ENCODE peak calls at places on chromosome 3, in four cellular contexts. X, N, D and M are unnamed samples.

GRCh38 chr3:188006726-188007393 is 147.1 kb upstream of the LPP start:
- DNase-seq in X (no peak), N (no peak), D (no peak), M (no peak)

GRCh38 chr3:51942603-51943450 is 664 bp downstream of the PARP3 start:
- DNase-seq in X (peak), N (no peak), D (peak), M (peak)

GRCh38 chr3:14344351-14344750 is 58.1 kb upstream of the SLC6A6 start:
- DNase-seq in X (no peak), N (no peak), D (no peak), M (no peak)

GRCh38 chr3:34011171-34012101 is 213.0 kb downstream of the PDCD6IP start:
- DNase-seq in X (no peak), N (no peak), D (no peak), M (no peak)

GRCh38 chr3:190048831-190049541 is 71.7 kb downstream of the P3H2 start:
- DNase-seq in X (no peak), N (no peak), D (no peak), M (no peak)

GRCh38 chr3:122513386-122514122 is 1.2 kb downstream of the KPNA1 start:
- DNase-seq in X (no peak), N (no peak), D (no peak), M (no peak)

GRCh38 chr3:131553495-131554247 is 50.9 kb upstream of the MRPL3 start:
- DNase-seq in X (no peak), N (no peak), D (no peak), M (no peak)

GRCh38 chr3:153070153-153070868 is 91.7 kb upstream of the RAP2B start:
- DNase-seq in X (no peak), N (no peak), D (no peak), M (peak)

GRCh38 chr3:13500133-13500885 is 20.2 kb downstream of the HDAC11 start:
- DNase-seq in X (no peak), N (no peak), D (no peak), M (peak)

GRCh38 chr3:69444980-69445379 is 59.1 kb upstream of the FRMD4B start:
- DNase-seq in X (no peak), N (no peak), D (no peak), M (no peak)

GRCh38 chr3:11206316-11206715 is 52.0 kb downstream of the HRH1 start:
- DNase-seq in X (no peak), N (no peak), D (peak), M (no peak)

GRCh38 chr3:115999598-115999997 is 376.3 kb downstream of the GAP43 start:
- DNase-seq in X (no peak), N (no peak), D (no peak), M (no peak)

GRCh38 chr3:56682458-56683121 is 475 bp downstream of the TASOR start:
- DNase-seq in X (peak), N (peak), D (peak), M (peak)
- TF ChIP-seq POLR2A in X (no peak), N (peak), D (peak), M (peak)

DNA sequence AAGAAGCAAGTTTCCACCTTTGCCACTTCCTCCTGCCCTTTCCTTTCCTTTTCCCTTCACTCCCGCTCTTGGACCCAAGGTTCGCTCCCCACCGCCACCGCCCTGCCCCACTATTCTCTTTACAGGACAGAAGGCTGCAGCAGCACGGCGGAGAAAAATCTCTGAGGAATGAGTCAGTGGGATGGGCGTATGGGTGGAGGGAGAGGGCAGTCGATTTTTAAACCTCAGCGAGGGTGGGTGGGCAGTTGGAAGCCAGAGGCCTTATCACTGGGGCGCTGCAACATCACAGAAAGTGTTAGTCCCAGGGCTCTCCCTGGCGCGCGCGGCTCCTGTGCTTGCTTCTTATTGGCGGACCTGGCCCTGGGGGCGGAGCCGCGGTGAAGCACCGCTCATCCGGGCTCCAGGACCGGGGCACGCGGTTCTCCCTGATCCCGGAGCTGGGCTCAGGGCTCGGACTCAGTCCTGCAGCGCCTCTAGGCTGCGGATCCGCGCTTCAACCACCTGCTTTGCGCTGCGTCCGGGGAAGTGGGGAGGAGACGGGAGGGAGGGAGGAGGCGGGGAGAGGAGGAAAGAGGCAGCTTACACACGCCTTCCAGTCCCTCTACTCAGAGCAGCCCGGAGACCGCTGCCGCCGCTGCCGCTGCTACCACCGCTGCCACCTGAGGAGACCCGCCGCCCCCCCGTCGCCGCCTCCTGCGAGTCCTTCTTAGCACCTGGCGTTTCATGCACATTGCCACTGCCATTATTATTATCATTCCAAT is at the start of gene ALCAM:
- DNase-seq in X (peak), N (peak), D (peak), M (peak)
- TF ChIP-seq POLR2A in X (peak), N (peak), D (peak), M (peak)

GRCh38 chr3:180679178-180680096 is at the start of gene CCDC39:
- DNase-seq in X (peak), N (peak), D (peak), M (peak)
- TF ChIP-seq POLR2A in X (no peak), N (no peak), D (no peak), M (no peak)

GRCh38 chr3:197591816-197592215 is 36.0 kb upstream of the BDH1 start:
- DNase-seq in X (no peak), N (no peak), D (no peak), M (no peak)

GRCh38 chr3:197593046-197593380 is 37.2 kb upstream of the BDH1 start:
- DNase-seq in X (no peak), N (no peak), D (no peak), M (no peak)

GRCh38 chr3:197592361-197593045 is 36.7 kb upstream of the BDH1 start:
- DNase-seq in X (no peak), N (no peak), D (no peak), M (no peak)

GRCh38 chr3:197589545-197589944 is 33.8 kb upstream of the BDH1 start:
- DNase-seq in X (no peak), N (no peak), D (no peak), M (no peak)

DNA sequence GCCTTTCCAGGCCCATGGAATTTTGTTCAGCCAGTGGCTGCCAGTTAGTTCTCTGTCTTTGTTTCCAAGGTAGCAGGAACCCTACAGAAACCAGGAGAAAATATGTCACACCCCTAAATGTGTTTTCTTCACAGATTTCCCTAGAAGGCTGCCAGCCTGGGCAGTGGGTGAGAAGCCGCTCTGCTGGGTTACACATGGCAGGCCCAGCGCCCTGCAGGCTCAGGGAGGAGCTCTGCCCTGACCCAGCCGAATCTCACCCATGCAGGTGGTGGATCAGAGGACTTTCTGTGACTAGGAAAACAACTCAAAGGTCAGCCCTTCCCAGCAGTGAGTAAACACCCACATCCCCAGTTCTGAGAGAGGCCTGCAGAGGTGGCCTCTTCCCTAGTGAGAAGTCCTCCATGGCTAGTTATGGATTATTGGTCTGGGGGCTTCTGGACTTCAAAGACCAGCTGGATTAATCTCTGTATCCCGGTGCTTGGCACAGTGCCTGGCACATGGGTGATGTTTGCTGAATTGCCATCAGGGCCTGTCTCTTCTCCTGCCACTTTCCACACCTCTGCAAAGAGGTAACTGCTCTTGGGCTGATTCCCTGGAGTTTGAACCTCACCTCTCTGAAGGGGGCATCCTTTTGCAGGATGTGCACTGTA is 34.7 kb upstream of the BDH1 start:
- DNase-seq in X (no peak), N (no peak), D (no peak), M (no peak)
- TF ChIP-seq POLR2A in X (no peak), N (no peak), D (no peak), M (no peak)

DNA sequence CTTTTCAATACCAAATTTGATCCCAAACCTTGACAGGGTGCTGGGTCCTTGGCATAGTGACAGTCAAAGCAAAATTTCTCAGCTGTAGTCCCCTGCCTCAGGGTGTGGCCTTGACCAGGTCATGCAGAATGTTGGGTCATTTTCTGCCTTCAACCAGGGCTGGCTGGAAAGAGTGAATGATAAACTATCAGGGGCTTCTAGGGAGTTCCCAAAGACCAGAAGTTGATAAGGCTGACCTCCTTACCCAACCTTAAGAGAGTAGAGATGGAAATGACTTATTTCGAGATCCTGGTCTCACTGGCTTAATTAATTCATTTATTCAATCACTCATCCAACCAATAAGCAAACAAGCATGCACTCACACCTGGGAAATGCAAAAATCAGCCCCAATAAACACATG is 392.2 kb downstream of the IL20RB start:
- DNase-seq in X (no peak), N (no peak), D (no peak), M (no peak)
- TF ChIP-seq POLR2A in X (no peak), N (no peak), D (no peak), M (no peak)

DNA sequence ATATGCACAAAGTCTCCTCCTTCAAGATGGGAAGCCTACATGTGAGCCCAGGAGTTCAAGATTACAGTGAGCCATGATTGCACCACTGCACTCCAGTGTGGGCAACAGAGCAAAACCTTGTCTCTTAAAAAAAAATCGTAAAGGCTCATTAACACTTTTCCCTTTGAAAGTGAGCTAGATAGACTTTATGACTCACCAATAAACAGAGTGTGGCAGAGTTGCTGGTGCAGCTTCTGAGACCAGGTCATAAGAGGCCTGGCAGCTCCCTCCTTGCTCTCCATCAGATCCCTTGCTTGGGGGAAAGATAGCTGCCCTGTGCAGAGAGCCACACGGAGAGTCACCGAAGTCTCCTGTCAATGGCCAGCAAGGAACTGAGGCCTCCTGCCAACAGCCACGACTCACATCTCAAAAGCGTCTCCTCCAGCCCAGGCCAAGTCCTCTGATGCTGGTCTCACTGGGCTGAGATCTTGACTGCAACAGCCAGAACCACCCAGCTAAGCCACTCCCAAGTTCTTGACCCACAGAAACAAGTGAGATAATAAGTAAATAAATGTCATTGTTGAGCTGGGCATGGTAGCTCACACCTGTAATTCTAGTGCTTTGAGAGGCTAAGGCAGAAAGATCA is 8.7 kb upstream of the GP9 start:
- DNase-seq in X (peak), N (no peak), D (no peak), M (no peak)
- TF ChIP-seq POLR2A in X (no peak), N (no peak), D (no peak), M (no peak)

GRCh38 chr3:23889401-23889800 is 27.4 kb downstream of the NKIRAS1 start:
- DNase-seq in X (no peak), N (no peak), D (no peak), M (no peak)

GRCh38 chr3:23889950-23890349 is 26.8 kb downstream of the NKIRAS1 start:
- DNase-seq in X (no peak), N (no peak), D (no peak), M (no peak)

GRCh38 chr3:23888617-23889228 is 28.1 kb downstream of the NKIRAS1 start:
- DNase-seq in X (peak), N (no peak), D (no peak), M (no peak)

GRCh38 chr3:23895181-23895580 is 21.6 kb downstream of the NKIRAS1 start:
- DNase-seq in X (no peak), N (no peak), D (no peak), M (no peak)

DNA sequence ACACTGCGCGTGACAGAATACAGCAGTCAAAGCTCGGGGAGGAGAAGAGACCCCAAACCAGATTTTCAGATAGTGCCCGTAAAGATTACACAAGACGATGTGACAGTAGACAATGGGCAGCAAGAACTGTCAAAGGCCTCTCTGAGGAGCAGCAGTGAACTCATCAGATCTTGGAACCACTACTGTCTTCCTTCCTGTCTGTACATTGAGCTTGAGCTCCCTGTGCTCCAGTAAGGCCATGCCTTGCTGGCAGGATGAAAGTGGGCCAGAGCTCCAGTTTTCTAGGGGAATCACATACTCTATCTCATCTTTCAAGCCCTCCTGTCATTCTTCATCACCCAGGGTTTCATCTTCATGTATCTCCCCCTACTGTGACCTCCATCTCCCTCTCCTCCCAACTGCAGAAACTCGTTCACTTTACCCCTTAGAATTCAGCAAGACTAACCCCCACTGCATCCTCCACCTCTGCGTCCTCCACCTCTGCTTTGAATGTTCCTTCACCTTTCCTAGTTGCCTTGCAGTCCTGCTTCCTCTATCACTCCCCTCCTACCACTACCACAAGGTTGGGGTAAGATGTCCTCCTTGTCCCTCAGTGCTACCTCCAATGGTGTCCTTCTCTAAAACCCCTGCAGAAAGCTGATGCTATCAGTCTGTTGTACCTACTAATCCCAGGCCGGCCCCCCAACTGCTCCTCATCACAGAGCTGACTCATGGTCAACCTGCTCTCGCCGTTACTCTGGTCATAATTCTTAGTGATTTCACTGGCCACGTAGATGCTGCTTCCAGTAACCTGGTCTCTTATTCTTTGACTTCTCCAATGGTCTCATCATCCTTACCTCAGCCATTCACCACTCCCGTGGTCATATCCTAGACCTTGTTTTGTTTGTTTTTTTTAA is 22.4 kb downstream of the NKIRAS1 start:
- DNase-seq in X (no peak), N (no peak), D (no peak), M (no peak)
- TF ChIP-seq POLR2A in X (no peak), N (no peak), D (no peak), M (no peak)

DNA sequence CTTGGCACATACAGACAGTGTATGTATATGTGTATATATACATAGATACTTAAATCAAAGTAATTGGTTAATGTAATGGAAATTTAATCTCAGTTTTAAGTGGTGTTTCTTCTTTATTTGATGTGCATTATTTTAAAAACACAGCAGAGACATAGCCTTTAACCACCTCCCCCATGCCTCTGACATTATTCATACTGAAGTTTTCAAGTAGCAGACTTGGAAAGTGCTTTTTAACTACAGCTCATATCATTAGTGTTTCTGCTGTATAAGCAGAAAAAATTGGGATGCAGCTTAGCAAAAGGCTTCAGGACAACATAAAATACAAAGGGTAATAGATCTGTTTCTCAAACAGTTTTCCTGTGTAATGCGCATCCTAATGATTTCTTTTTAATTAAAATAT is 52.1 kb downstream of the CHST2 start:
- DNase-seq in X (no peak), N (no peak), D (no peak), M (no peak)
- TF ChIP-seq POLR2A in X (no peak), N (no peak), D (no peak), M (no peak)